ENCODE peak calls at places on chromosome 16, in four cellular contexts. One of them, this sample, is unnamed. For H3K4me1, the result is how much of the 10 kb centered on the place peaks cover.

GRCh38 chr16:68737046-68737729 is at the start of gene CDH1:
- DNase-seq in breast epithelium: peak
- DNase-seq in tibial nerve: no peak
- DNase-seq in pancreas: peak
- DNase-seq in this sample: no peak

GRCh38 chr16:19722269-19722952 is 4.3 kb downstream of the IQCK start:
- DNase-seq in pancreas: no peak
- DNase-seq in breast epithelium: no peak
- DNase-seq in tibial nerve: no peak
- DNase-seq in this sample: no peak

GRCh38 chr16:3945751-3946603 is 65.5 kb upstream of the CREBBP start:
- DNase-seq in tibial nerve: no peak
- DNase-seq in pancreas: no peak
- DNase-seq in breast epithelium: peak
- DNase-seq in this sample: peak

GRCh38 chr16:50311891-50312501 is 45.6 kb downstream of the ADCY7 start:
- DNase-seq in breast epithelium: no peak
- DNase-seq in tibial nerve: no peak
- DNase-seq in pancreas: no peak
- DNase-seq in this sample: no peak

GRCh38 chr16:4283939-4284338 is 11.1 kb upstream of the TFAP4 start:
- DNase-seq in tibial nerve: no peak
- DNase-seq in breast epithelium: no peak
- DNase-seq in pancreas: no peak
- DNase-seq in this sample: no peak

GRCh38 chr16:24890746-24891145 is 45.0 kb downstream of the SLC5A11 start:
- DNase-seq in breast epithelium: no peak
- DNase-seq in tibial nerve: no peak
- DNase-seq in pancreas: no peak
- DNase-seq in this sample: no peak

GRCh38 chr16:19697756-19698318 is 20.2 kb downstream of the KNOP1 start:
- DNase-seq in tibial nerve: no peak
- DNase-seq in pancreas: peak
- DNase-seq in breast epithelium: no peak
- DNase-seq in this sample: no peak

GRCh38 chr16:12584488-12585233 is 219.0 kb downstream of the CPPED1 start:
- DNase-seq in pancreas: no peak
- DNase-seq in tibial nerve: no peak
- DNase-seq in breast epithelium: no peak
- DNase-seq in this sample: no peak

GRCh38 chr16:2791174-2791573 is 3.8 kb upstream of the PRSS33 start:
- DNase-seq in pancreas: no peak
- DNase-seq in tibial nerve: no peak
- DNase-seq in breast epithelium: no peak
- DNase-seq in this sample: no peak

GRCh38 chr16:57147381-57148191 is 38.3 kb downstream of the PSME3IP1 start:
- DNase-seq in breast epithelium: no peak
- DNase-seq in pancreas: no peak
- DNase-seq in tibial nerve: no peak
- DNase-seq in this sample: no peak

GRCh38 chr16:87407511-87408112 is 15.5 kb downstream of the MAP1LC3B start:
- DNase-seq in tibial nerve: peak
- DNase-seq in pancreas: no peak
- DNase-seq in breast epithelium: peak
- DNase-seq in this sample: no peak

DNA sequence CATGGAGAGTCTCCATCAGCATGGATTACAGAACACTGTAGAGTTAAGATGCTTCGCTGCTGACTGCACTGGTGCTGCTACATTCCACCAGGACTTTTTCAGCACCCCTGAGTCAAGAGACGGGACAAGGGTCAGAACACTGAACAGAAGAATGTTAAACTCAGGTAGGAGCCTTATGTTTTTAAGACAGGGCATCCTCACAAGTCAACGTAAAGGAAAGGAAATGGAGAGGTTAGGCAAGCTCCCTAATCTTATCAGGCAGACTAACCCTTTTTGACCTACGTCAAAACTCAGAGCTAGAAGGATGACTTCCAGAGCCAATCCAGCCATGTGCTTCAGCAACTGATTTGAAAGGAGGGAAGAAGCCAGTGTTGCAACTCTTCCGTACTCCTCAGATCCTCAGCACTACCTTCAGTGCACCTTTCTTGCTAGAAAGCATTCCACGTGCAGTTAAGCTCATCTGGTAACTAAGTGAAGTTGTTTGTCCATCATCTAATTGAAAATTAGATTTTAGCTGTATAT is 46.8 kb downstream of the REXO5 start:
- DNase-seq in breast epithelium: no peak
- DNase-seq in tibial nerve: no peak
- DNase-seq in pancreas: no peak
- DNase-seq in this sample: no peak
- H3K27ac ChIP-seq in breast epithelium: peak
- H3K27ac ChIP-seq in tibial nerve: peak
- H3K27ac ChIP-seq in pancreas: no peak
- H3K27ac ChIP-seq in this sample: peak

GRCh38 chr16:1532771-1533170 is 695 bp upstream of the TMEM204 start:
- DNase-seq in tibial nerve: no peak
- DNase-seq in pancreas: no peak
- DNase-seq in breast epithelium: no peak
- DNase-seq in this sample: no peak

GRCh38 chr16:1533443-1533951 is at the start of gene TMEM204:
- DNase-seq in pancreas: no peak
- DNase-seq in breast epithelium: peak
- DNase-seq in tibial nerve: peak
- DNase-seq in this sample: no peak

GRCh38 chr16:1535391-1536291 is 2.2 kb downstream of the TMEM204 start:
- DNase-seq in pancreas: no peak
- DNase-seq in breast epithelium: no peak
- DNase-seq in tibial nerve: no peak
- DNase-seq in this sample: no peak

GRCh38 chr16:1532081-1532760 is 1.2 kb upstream of the TMEM204 start:
- DNase-seq in pancreas: no peak
- DNase-seq in tibial nerve: peak
- DNase-seq in breast epithelium: peak
- DNase-seq in this sample: no peak

GRCh38 chr16:1534021-1535020 is 855 bp downstream of the TMEM204 start:
- DNase-seq in tibial nerve: no peak
- DNase-seq in breast epithelium: no peak
- DNase-seq in pancreas: no peak
- DNase-seq in this sample: no peak
- H3K4me1 ChIP-seq in tibial nerve: under half
- H3K4me1 ChIP-seq in breast epithelium: under half
- H3K4me1 ChIP-seq in pancreas: under half
- H3K4me1 ChIP-seq in this sample: under half

DNA sequence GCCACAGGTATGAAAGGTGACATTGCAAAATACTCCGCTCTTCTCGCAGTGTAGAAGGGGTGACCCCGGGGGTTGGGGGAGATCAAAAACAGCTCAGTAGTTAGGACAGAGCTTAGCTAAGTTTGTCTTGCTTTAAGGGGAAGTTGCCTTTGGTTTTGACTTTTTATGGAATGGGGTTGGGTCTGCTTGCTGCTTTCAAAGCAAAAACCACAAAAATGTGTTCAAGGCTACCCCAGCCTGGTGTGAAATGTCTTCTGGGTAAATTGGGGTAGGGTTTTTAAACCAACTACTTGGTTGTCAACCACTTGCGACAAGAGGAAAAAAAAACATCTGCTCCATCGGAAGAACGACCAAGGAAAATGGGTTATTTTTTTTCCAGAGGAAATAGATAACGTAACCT is 6.2 kb downstream of the FUS start:
- DNase-seq in breast epithelium: no peak
- DNase-seq in pancreas: no peak
- DNase-seq in tibial nerve: no peak
- DNase-seq in this sample: no peak
- H3K27ac ChIP-seq in breast epithelium: no peak
- H3K27ac ChIP-seq in pancreas: no peak
- H3K27ac ChIP-seq in tibial nerve: no peak
- H3K27ac ChIP-seq in this sample: no peak

GRCh38 chr16:81861503-81861902 is 82.4 kb downstream of the PLCG2 start:
- DNase-seq in tibial nerve: no peak
- DNase-seq in breast epithelium: peak
- DNase-seq in pancreas: no peak
- DNase-seq in this sample: no peak
- H3K4me1 ChIP-seq in tibial nerve: under half
- H3K4me1 ChIP-seq in breast epithelium: under half
- H3K4me1 ChIP-seq in pancreas: under half
- H3K4me1 ChIP-seq in this sample: under half